ENCODE peak calls at places on chromosomes 1 and 21, in ten cellular contexts. S, N, Z, O, F, X, B, J, H and R are unnamed samples.

GRCh38 chr1:21669287-21670058 is at the start of gene RAP1GAP:
- DNase-seq in S (peak), N (peak), Z (no peak), O (no peak), F (no peak), X (no peak), B (no peak), J (no peak), H (no peak), R (no peak)

GRCh38 chr1:171784779-171785178 is 3.3 kb downstream of the METTL13 start:
- DNase-seq in S (no peak), N (no peak), Z (no peak), O (no peak), F (peak), X (no peak), B (no peak), J (no peak), H (no peak), R (no peak)

GRCh38 chr1:119702384-119702783 is 9.3 kb upstream of the PHGDH start:
- DNase-seq in S (no peak), N (no peak), Z (peak), O (no peak), F (no peak), X (peak), B (no peak), J (no peak), H (no peak), R (no peak)

GRCh38 chr1:15272009-15272781 is 25.2 kb downstream of the FHAD1 start:
- DNase-seq in S (peak), N (peak), Z (peak), O (no peak), F (peak), X (peak), B (peak), J (peak), H (no peak), R (peak)

GRCh38 chr1:67256291-67257172 is 51.1 kb upstream of the IL12RB2 start:
- DNase-seq in S (peak), N (no peak), Z (peak), O (no peak), F (no peak), X (no peak), B (no peak), J (no peak), H (no peak), R (no peak)

GRCh38 chr1:117001254-117001927 is at the start of gene CD101:
- DNase-seq in S (no peak), N (peak), Z (no peak), O (no peak), F (no peak), X (no peak), B (no peak), J (no peak), H (no peak), R (no peak)

GRCh38 chr1:33443067-33443704 is 12.3 kb upstream of the PHC2 start:
- DNase-seq in S (no peak), N (no peak), Z (peak), O (no peak), F (no peak), X (no peak), B (no peak), J (no peak), H (no peak), R (no peak)

GRCh38 chr1:245153645-245154428 is 948 bp upstream of the KIF26B start:
- DNase-seq in S (peak), N (peak), Z (no peak), O (no peak), F (peak), X (no peak), B (no peak), J (peak), H (no peak), R (no peak)

GRCh38 chr1:110672753-110673108 is 2.0 kb downstream of the KCNA3 start:
- DNase-seq in S (no peak), N (peak), Z (no peak), O (peak), F (peak), X (no peak), B (peak), J (no peak), H (no peak), R (no peak)

GRCh38 chr21:8993943-8994639 is 1527.3 kb upstream of the TPTE start:
- DNase-seq in S (peak), N (no peak), Z (no peak), O (no peak), F (no peak), X (no peak), B (no peak), J (no peak), H (no peak), R (no peak)

GRCh38 chr1:174239541-174239940 is 80.2 kb downstream of the RABGAP1L start:
- DNase-seq in S (no peak), N (no peak), Z (no peak), O (no peak), F (no peak), X (no peak), B (no peak), J (no peak), H (no peak), R (no peak)

GRCh38 chr1:7566417-7567375 is 204.4 kb upstream of the VAMP3 start:
- DNase-seq in S (no peak), N (no peak), Z (no peak), O (no peak), F (no peak), X (no peak), B (no peak), J (no peak), H (no peak), R (no peak)

GRCh38 chr1:91857557-91858239 is 28.3 kb downstream of the TGFBR3 start:
- DNase-seq in S (no peak), N (no peak), Z (no peak), O (no peak), F (no peak), X (no peak), B (no peak), J (no peak), H (no peak), R (no peak)

GRCh38 chr21:42820513-42821465 is 58.5 kb downstream of the WDR4 start:
- DNase-seq in S (peak), N (no peak), Z (no peak), O (no peak), F (no peak), X (no peak), B (no peak), J (no peak), H (no peak), R (no peak)

GRCh38 chr1:18009061-18009728 is 98.4 kb upstream of the IGSF21 start:
- DNase-seq in S (no peak), N (no peak), Z (no peak), O (no peak), F (no peak), X (no peak), B (no peak), J (no peak), H (no peak), R (no peak)

GRCh38 chr1:94119796-94120590 is 955 bp downstream of the ABCA4 start:
- DNase-seq in S (no peak), N (no peak), Z (no peak), O (no peak), F (no peak), X (no peak), B (no peak), J (no peak), H (no peak), R (no peak)